ENCODE peak calls at places on chromosomes 1 and 21, in eight cellular contexts. M, Z, Q, P, X, R, I and J are unnamed samples.

GRCh38 chr1:975896-976683 is 5.8 kb downstream of the PERM1 start:
- DNase-seq in X (peak), Q (peak), P (peak), Z (peak), R (peak), M (peak), I (peak), J (peak)

GRCh38 chr21:45013271-45013841 is 61.0 kb upstream of the ADARB1 start:
- DNase-seq in X (peak), Z (no peak), P (peak), R (no peak), I (no peak), M (no peak), Q (no peak), J (peak)

GRCh38 chr1:43270421-43271095 is 775 bp downstream of the TMEM125 start:
- DNase-seq in Q (no peak), Z (peak), R (no peak), I (peak), X (peak), P (peak), M (peak), J (no peak)

GRCh38 chr1:77796695-77797405 is 17.4 kb downstream of the MIGA1 start:
- DNase-seq in Q (no peak), Z (no peak), R (no peak), P (no peak), M (no peak), X (no peak), I (peak), J (no peak)

GRCh38 chr1:212437179-212437798 is 4.6 kb downstream of the NENF start:
- DNase-seq in R (no peak), I (peak), X (no peak), M (no peak), Q (no peak), Z (no peak), P (no peak), J (no peak)

GRCh38 chr1:240658312-240658975 is 46.5 kb upstream of the GREM2 start:
- DNase-seq in I (no peak), M (no peak), X (no peak), P (no peak), Z (no peak), Q (no peak), R (peak), J (no peak)

GRCh38 chr1:228083871-228084278 is 1.4 kb downstream of the ARF1 start:
- DNase-seq in I (no peak), P (peak), R (peak), Q (peak), Z (no peak), M (no peak), X (peak), J (no peak)

GRCh38 chr1:151763990-151764389 is 694 bp upstream of the MRPL9 start:
- DNase-seq in I (peak), X (no peak), R (no peak), M (no peak), Q (no peak), Z (no peak), P (no peak), J (no peak)

GRCh38 chr1:202710070-202711025 is at the start of gene SYT2:
- DNase-seq in Q (peak), P (peak), M (peak), R (no peak), Z (peak), X (no peak), I (peak), J (no peak)

GRCh38 chr1:233294991-233295774 is at the start of gene PCNX2:
- DNase-seq in M (peak), R (peak), Z (peak), X (peak), Q (no peak), I (peak), P (peak), J (peak)

GRCh38 chr1:65459397-65459768 is 38.9 kb downstream of the LEPR start:
- DNase-seq in R (peak), I (no peak), Z (no peak), X (no peak), Q (no peak), M (peak), P (no peak), J (no peak)

GRCh38 chr1:77220687-77221463 is 1.6 kb upstream of the PIGK start:
- DNase-seq in P (no peak), Q (no peak), M (no peak), Z (no peak), R (peak), X (no peak), I (no peak), J (no peak)

GRCh38 chr1:228978486-228979324 is 243.4 kb downstream of the RHOU start:
- DNase-seq in R (no peak), P (no peak), X (no peak), I (no peak), Z (no peak), M (no peak), Q (peak), J (no peak)

GRCh38 chr1:25680701-25681100 is 64.1 kb downstream of the MAN1C1 start:
- DNase-seq in Q (no peak), P (no peak), X (no peak), I (no peak), M (no peak), Z (no peak), R (no peak), J (no peak)

GRCh38 chr1:220880726-220881506 is 1.7 kb downstream of the HLX start:
- DNase-seq in Q (peak), I (peak), R (peak), Z (no peak), P (peak), X (peak), M (no peak), J (peak)

GRCh38 chr1:11158720-11159321 is 30.3 kb upstream of the ANGPTL7 start:
- DNase-seq in Z (no peak), P (no peak), I (no peak), X (no peak), R (peak), M (no peak), Q (no peak), J (no peak)

GRCh38 chr1:77322061-77322900 is 40.5 kb downstream of the AK5 start:
- DNase-seq in M (peak), R (peak), X (no peak), Z (no peak), Q (no peak), P (no peak), I (peak), J (no peak)

GRCh38 chr1:13817906-13818305 is 117.9 kb downstream of the PRDM2 start:
- DNase-seq in R (no peak), X (no peak), P (peak), I (no peak), M (no peak), Q (no peak), Z (no peak), J (no peak)

GRCh38 chr1:112358798-112359408 is 37.1 kb upstream of the CTTNBP2NL start:
- DNase-seq in I (peak), P (peak), Q (peak), X (peak), R (peak), M (peak), Z (peak), J (no peak)
- TF ChIP-seq CTCF in I (peak), P (peak), Q (peak), X (peak), R (peak), M (peak), Z (peak), J (peak)

DNA sequence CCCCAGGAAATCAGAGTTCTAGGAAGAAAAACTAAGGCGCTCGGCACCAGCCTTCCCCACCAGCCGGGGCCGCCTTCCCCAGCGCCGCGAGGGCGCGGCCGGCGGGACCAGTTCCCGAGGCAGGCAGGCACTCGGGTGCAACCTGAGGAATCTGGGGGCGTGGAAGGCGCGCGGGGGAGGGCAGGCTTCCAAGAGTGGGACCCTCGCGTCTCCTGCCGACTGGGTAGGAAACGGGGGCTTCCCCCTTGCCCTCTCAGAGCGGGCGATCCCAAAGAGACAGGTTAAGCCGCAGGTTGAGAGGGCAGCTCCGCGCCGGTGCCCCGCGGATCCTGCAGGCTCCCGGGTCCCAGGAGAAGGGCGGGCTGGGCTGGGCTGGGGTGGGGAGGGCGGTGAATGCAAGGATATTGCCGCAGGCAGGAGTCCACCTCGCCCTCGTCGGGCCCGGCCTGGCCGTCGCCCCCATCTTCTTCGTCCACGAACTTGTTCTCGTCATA is 424 bp downstream of the ARPC5 start:
- DNase-seq in Q (peak), X (peak), I (peak), M (peak), R (no peak), P (peak), Z (peak), J (no peak)
- TF ChIP-seq CTCF in Q (no peak), X (no peak), I (no peak), M (no peak), R (no peak), P (no peak), Z (no peak), J (no peak)

GRCh38 chr21:32457360-32457840 is 44.9 kb downstream of the EVA1C start:
- DNase-seq in M (peak), P (peak), Q (peak), X (peak), Z (no peak), I (peak), R (no peak), J (no peak)
- TF ChIP-seq CTCF in M (no peak), P (no peak), Q (no peak), X (no peak), Z (no peak), I (peak), R (no peak), J (no peak)

DNA sequence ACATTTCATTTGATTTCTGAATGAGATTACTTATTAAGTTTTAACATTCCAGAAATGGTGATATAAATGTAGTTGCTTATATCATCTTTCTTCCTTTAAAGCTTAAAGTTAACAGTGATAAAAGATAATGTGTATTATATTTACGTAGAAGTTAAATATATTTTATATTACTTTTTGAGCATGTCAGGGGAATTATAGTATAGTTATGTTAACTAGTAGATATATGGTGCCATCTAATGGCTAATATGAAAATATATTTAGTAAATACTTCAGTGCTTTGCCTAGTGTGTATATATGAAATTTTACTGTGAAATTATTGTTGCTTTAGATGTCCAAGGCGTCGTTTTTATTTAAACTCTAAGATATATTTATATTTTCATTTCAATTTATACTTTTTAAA is 51.5 kb downstream of the SYT14 start:
- DNase-seq in Z (no peak), X (no peak), Q (no peak), I (peak), R (peak), P (no peak), M (no peak), J (no peak)
- TF ChIP-seq CTCF in Z (peak), X (no peak), Q (peak), I (peak), R (no peak), P (no peak), M (peak), J (no peak)

DNA sequence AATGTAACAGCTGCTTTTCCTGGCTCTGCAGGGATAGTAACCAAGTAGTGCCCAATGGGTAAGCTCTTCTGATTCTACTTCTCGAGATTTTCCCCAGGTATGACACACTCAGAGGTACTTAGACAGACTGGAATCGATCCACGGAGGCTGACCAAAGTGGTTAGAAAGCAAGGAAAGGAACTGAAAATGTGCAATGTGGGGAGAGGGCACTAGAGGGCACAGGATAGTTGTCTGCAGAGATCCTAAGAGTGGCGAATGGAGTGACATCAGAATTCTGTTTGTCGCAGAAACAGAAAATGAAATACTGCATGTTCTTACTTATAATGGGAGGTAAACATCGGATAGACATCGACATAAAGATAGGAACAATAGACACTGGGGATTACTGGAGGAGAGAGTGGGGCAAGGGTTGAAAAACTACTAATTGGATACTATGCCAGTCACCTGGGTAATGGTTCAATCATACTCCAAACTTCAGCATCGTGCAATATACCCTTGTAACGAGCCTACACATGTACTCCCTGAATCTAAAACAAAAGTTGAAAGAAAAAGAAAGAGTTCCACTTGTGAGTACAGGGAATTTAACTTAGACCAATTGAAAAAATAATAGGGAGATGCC is 23.3 kb downstream of the CYP2J2 start:
- DNase-seq in Z (no peak), I (peak), P (no peak), Q (no peak), R (peak), M (peak), X (no peak), J (no peak)
- TF ChIP-seq CTCF in Z (peak), I (peak), P (no peak), Q (peak), R (peak), M (peak), X (peak), J (peak)

GRCh38 chr1:91502882-91503184 is 2.2 kb downstream of the CDC7 start:
- DNase-seq in R (peak), X (no peak), M (no peak), Z (no peak), I (peak), Q (no peak), P (no peak), J (no peak)
- TF ChIP-seq CTCF in R (peak), X (no peak), M (no peak), Z (no peak), I (peak), Q (no peak), P (no peak), J (no peak)

DNA sequence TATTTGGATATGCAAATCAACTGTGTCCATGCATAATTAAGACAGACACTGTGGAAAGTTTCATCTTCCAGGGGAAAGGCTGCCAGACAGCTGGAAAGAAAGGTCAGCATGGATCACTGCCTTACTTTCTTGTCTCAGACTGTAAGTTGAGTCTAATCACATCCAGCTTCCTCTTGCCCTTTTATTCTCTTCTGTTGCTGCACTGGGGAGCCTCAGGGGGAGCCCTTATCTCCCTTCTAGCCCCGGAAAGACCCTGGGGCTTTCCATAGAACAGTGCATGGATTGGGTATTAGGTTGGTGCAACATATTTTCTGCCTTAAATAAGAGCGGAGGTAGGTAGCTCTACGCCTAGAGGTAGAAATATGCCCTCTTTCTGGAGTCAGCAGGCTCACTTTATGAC is 182.9 kb downstream of the OMA1 start:
- DNase-seq in Q (no peak), X (no peak), R (no peak), I (no peak), M (no peak), Z (no peak), P (no peak), J (no peak)
- TF ChIP-seq CTCF in Q (no peak), X (no peak), R (no peak), I (no peak), M (no peak), Z (no peak), P (no peak), J (no peak)

GRCh38 chr1:98661544-98662353 is at the start of gene SNX7:
- DNase-seq in R (peak), P (peak), I (no peak), Z (peak), Q (peak), M (peak), X (peak), J (peak)
- TF ChIP-seq CTCF in R (peak), P (no peak), I (no peak), Z (peak), Q (no peak), M (peak), X (peak), J (no peak)

GRCh38 chr21:27021046-27021445 is 54.2 kb upstream of the ADAMTS5 start:
- DNase-seq in M (no peak), X (no peak), R (no peak), P (no peak), Q (no peak), Z (no peak), I (no peak), J (no peak)
- TF ChIP-seq CTCF in M (no peak), X (no peak), R (no peak), P (no peak), Q (no peak), Z (no peak), I (no peak), J (no peak)

DNA sequence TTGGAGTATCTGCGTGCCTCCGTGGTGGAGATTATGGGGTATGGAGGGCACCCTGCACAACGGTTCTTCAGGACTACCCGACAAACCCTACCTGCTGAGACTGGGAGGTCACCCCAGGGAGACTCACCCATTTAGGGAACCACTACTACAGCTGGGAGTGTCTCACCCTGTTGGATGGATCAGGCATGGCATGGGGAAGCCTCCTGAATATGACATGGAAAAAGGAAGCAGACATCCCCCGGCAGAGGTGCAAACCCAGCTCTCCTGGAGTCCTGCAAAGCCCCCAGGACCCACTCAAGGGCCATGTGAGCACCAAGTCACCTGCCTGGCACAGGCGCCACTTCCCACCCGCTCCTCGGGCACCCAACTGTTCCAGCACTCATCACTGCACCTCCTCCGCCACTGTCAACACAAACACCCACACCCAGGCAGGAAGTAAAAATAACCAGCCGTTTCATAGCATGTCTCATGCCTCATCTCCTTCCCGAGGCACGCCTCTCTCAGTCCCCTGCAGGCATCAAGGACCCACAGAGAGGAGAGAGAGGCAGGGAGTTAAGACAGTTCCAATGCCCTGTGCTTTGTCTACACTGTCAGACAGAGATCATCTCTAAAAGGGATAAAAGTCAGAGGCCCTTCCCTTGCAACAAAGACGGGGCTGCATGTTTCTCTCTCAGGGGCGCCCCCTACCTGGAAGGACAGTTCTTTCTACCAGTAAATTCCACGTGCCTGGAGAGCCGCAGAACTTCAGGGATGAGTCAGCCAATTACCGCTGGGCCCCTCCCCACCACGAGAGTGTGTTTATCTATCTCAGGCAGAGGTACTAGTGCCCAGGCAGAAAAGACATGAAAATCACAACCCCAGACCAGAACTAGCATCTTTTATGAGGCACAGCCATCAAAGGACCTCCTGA is 150.1 kb upstream of the SOD1 start:
- DNase-seq in Q (no peak), X (no peak), Z (no peak), P (no peak), R (peak), M (peak), I (peak), J (no peak)
- TF ChIP-seq CTCF in Q (no peak), X (no peak), Z (peak), P (no peak), R (peak), M (peak), I (peak), J (no peak)